ENCODE peak calls at places on chromosome 7, in four cellular contexts. One of them, this sample, is unnamed.

GRCh38 chr7:158409816-158410330 is 177.8 kb downstream of the PTPRN2 start:
- DNase-seq in NCI-H446 treated with DMSO at 0.1 percent for 48 hours: no peak
- DNase-seq in T-helper 9 cell: no peak
- DNase-seq in WTC11: no peak
- DNase-seq in this sample: no peak

GRCh38 chr7:30157217-30157616 is 22.4 kb downstream of the MTURN start:
- DNase-seq in NCI-H446 treated with DMSO at 0.1 percent for 48 hours: no peak
- DNase-seq in T-helper 9 cell: no peak
- DNase-seq in WTC11: no peak
- DNase-seq in this sample: no peak

GRCh38 chr7:137445998-137446397 is 102.5 kb upstream of the PTN start:
- DNase-seq in T-helper 9 cell: no peak
- DNase-seq in NCI-H446 treated with DMSO at 0.1 percent for 48 hours: no peak
- DNase-seq in WTC11: no peak
- DNase-seq in this sample: no peak

GRCh38 chr7:115038158-115038557 is 116.3 kb downstream of the MDFIC start:
- DNase-seq in T-helper 9 cell: no peak
- DNase-seq in WTC11: no peak
- DNase-seq in NCI-H446 treated with DMSO at 0.1 percent for 48 hours: no peak
- DNase-seq in this sample: no peak

GRCh38 chr7:35537067-35538023 is 157.6 kb downstream of the HERPUD2 start:
- DNase-seq in T-helper 9 cell: peak; percentile 72
- DNase-seq in WTC11: peak; percentile 84
- DNase-seq in NCI-H446 treated with DMSO at 0.1 percent for 48 hours: peak; percentile 28
- DNase-seq in this sample: peak; percentile 68

GRCh38 chr7:88500146-88500545 is 193.5 kb upstream of the STEAP4 start:
- DNase-seq in T-helper 9 cell: no peak
- DNase-seq in WTC11: no peak
- DNase-seq in NCI-H446 treated with DMSO at 0.1 percent for 48 hours: no peak
- DNase-seq in this sample: no peak

GRCh38 chr7:21305455-21306235 is 122.2 kb upstream of the SP4 start:
- DNase-seq in WTC11: no peak
- DNase-seq in T-helper 9 cell: no peak
- DNase-seq in NCI-H446 treated with DMSO at 0.1 percent for 48 hours: no peak
- DNase-seq in this sample: peak; percentile 60

GRCh38 chr7:75050501-75050900 is 23.1 kb downstream of the RCC1L start:
- DNase-seq in WTC11: no peak
- DNase-seq in NCI-H446 treated with DMSO at 0.1 percent for 48 hours: no peak
- DNase-seq in T-helper 9 cell: no peak
- DNase-seq in this sample: peak; percentile 93

GRCh38 chr7:100612730-100613446 is 548 bp downstream of the MOSPD3 start:
- DNase-seq in NCI-H446 treated with DMSO at 0.1 percent for 48 hours: no peak
- DNase-seq in T-helper 9 cell: no peak
- DNase-seq in WTC11: peak; percentile 46
- DNase-seq in this sample: peak; percentile 27

GRCh38 chr7:101740981-101741725 is 76.3 kb upstream of the CUX1 start:
- DNase-seq in NCI-H446 treated with DMSO at 0.1 percent for 48 hours: no peak
- DNase-seq in WTC11: no peak
- DNase-seq in T-helper 9 cell: no peak
- DNase-seq in this sample: no peak

This sample was measured in epithelial cell of esophagus.